ENCODE peak calls at places on chromosomes 4 and X, in four cellular contexts. N is GM12891, I is GM12878, C is prostate gland. W is an unnamed sample.
A peak's percentile ranks its signal among the peaks of the same experiment; 100 is the strongest.

GRCh38 chr4:124631760-124632159 is 80.8 kb downstream of the ANKRD50 start:
- DNase-seq in N (no peak), I (no peak), C (peak; percentile 16), W (peak; percentile 33)

GRCh38 chr4:40150932-40151331 is 45.9 kb upstream of the RHOH start:
- DNase-seq in N (no peak), I (no peak), C (no peak), W (no peak)

GRCh38 chrX:40146471-40147398 is 49.0 kb upstream of the BCOR start:
- DNase-seq in N (no peak), I (no peak), C (no peak), W (no peak)

GRCh38 chr4:116480486-116480990 is 604.8 kb downstream of the TRAM1L1 start:
- DNase-seq in N (no peak), I (no peak), C (no peak), W (no peak)

GRCh38 chr4:21656832-21657231 is 291.7 kb downstream of the KCNIP4 start:
- DNase-seq in N (no peak), I (no peak), C (no peak), W (peak; percentile 3)

GRCh38 chr4:88097301-88097700 is 61.1 kb downstream of the ABCG2 start:
- DNase-seq in N (no peak), I (no peak), C (no peak), W (no peak)

GRCh38 chrX:44876076-44876475 is 3.1 kb downstream of the KDM6A start:
- DNase-seq in N (no peak), I (no peak), C (no peak), W (no peak)

GRCh38 chrX:13647709-13648212 is 5.2 kb upstream of the TCEANC start:
- DNase-seq in N (no peak), I (no peak), C (no peak), W (no peak)

GRCh38 chr4:182729527-182729926 is 187.7 kb downstream of the DCTD start:
- DNase-seq in N (no peak), I (no peak), C (no peak), W (no peak)

GRCh38 chr4:143336828-143337599 is at the start of gene GAB1:
- DNase-seq in N (peak; percentile 48), I (no peak), C (peak; percentile 68), W (peak; percentile 44)
- TF ChIP-seq POLR2A in N (no peak), I (peak; percentile 74), C (peak; percentile 35), W (peak; percentile 45)

DNA sequence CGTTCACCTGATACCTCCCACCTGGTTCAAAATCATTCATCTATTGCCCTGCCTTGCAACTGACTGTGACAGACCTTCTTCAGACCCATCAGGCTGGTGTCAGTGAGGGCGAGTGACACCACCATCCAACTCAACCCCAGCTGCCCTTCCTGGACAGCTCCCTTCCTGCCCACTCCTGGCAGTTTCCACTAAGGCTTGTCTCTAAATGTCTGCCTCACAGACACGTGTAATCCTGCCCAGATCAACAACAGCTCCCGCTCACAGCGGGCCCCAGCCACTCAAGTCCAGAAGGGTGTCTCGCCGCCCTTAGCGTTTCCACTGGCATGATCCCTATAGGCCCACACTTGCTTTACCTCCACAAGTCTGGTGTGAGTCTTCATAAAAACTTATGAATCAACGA is 28.9 kb downstream of the ACSL1 start:
- DNase-seq in N (no peak), I (no peak), C (no peak), W (no peak)
- TF ChIP-seq POLR2A in N (no peak), I (no peak), C (no peak), W (no peak)

GRCh38 chr4:23001478-23001877 is 308.7 kb downstream of the GBA3 start:
- DNase-seq in N (no peak), I (no peak), C (no peak), W (no peak)

GRCh38 chr4:22999419-22999818 is 306.7 kb downstream of the GBA3 start:
- DNase-seq in N (no peak), I (no peak), C (no peak), W (no peak)

DNA sequence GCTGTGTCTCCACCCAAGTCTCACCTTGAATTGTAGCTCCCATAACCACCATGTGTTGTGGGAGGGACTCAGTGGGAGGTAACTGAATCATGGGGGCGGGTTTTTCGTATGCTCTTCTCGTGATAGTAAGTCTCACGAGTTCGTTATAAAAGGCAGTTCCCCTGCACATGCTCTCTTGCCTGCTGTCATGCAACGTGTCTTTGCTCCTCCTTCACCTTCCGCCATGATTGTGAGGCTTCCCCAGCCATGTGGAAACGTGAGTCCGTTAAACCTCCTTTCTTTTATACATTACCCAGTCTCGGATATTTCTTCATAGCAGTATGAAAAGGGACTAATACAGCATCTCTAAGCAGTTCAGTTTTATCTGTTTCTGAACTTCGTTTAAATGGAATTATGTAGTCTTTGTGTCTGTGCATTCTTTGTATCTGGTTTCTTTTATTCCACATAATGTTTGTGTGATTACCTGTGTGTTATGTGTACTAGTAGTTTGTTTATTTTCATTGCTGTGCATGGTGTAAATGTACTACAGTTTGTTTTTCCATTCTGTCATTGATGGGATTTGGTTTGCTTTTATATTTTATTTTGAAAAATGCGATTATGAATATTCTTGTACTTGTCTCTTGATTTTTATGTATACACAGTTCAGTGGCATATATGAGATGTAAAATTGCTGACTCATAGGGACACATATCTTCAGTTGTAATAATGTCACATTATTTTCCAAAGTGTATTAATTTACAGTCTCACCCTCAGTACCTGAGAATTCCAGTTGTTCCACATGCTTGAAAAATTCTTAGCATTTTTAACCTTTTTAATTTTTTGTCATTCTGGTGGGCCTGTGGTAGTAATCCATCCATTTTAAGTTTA is 304.9 kb downstream of the GBA3 start:
- DNase-seq in N (no peak), I (no peak), C (no peak), W (no peak)
- TF ChIP-seq POLR2A in N (no peak), I (no peak), C (no peak), W (no peak)

GRCh38 chr4:76896731-76897521 is 1.0 kb downstream of the SOWAHB start:
- DNase-seq in N (peak; percentile 47), I (no peak), C (peak; percentile 45), W (no peak)
- TF ChIP-seq POLR2A in N (no peak), I (no peak), C (no peak), W (no peak)

GRCh38 chrX:55715847-55716246 is 1.7 kb upstream of the RRAGB start:
- DNase-seq in N (no peak), I (no peak), C (no peak), W (no peak)

GRCh38 chrX:55713635-55714034 is 3.9 kb upstream of the RRAGB start:
- DNase-seq in N (no peak), I (no peak), C (no peak), W (no peak)

GRCh38 chrX:55714111-55714510 is 3.4 kb upstream of the RRAGB start:
- DNase-seq in N (no peak), I (no peak), C (no peak), W (no peak)

GRCh38 chrX:55716937-55717336 is 612 bp upstream of the RRAGB start:
- DNase-seq in N (no peak), I (no peak), C (no peak), W (no peak)

GRCh38 chrX:55717521-55718497 is at the start of gene RRAGB:
- DNase-seq in N (peak; percentile 55), I (peak; percentile 90), C (peak; percentile 94), W (peak; percentile 45)
- TF ChIP-seq POLR2A in N (peak; percentile 60), I (peak; percentile 80), C (peak; percentile 22), W (peak; percentile 32)

DNA sequence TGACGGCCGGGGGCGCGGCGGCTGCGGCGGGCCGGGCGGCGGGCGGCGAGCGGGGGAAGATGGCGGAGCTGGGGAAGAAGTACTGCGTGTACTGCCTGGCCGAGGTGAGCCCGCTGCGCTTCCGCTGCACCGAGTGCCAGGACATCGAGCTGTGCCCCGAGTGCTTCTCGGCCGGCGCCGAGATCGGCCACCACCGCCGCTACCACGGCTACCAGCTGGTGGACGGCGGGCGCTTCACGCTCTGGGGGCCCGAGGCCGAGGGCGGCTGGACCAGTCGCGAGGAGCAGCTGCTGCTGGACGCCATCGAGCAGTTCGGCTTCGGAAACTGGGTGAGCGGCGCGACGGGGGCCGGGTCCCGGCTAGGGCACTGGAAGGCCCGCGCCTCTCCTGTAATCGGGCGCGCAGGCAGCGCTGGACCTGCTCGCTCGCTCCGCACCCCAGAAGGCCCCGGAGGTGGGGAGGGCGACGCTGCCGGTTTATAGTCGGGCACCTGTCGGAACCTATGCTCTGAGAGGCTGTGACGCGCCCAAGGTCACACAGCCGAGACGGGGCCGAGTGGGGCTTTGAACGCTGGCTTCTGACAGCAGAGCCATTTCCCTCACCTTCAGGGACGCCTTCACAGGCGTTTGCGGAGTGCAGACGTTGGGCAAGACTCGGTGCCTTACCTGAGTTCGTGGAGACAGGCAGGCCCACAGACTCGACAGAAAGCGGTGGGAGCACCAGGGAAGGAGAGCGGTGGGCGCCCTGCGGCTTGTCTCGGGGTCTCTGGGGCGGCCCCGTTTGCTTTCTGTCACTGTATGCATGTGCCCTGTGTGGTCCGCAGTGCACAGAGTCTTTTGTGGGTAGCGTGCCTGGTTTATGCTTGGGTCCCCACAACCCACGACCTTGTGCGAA is 596 bp downstream of the TADA2B start:
- DNase-seq in N (peak; percentile 69), I (no peak), C (peak; percentile 12), W (peak; percentile 65)
- TF ChIP-seq POLR2A in N (no peak), I (peak; percentile 73), C (peak; percentile 31), W (peak; percentile 13)

GRCh38 chrX:133921084-133921483 is 64.3 kb downstream of the GPC3 start:
- DNase-seq in N (no peak), I (no peak), C (no peak), W (no peak)

GRCh38 chrX:133913658-133914388 is 71.6 kb downstream of the GPC3 start:
- DNase-seq in N (no peak), I (no peak), C (no peak), W (no peak)

GRCh38 chrX:133918326-133918725 is 67.1 kb downstream of the GPC3 start:
- DNase-seq in N (no peak), I (no peak), C (no peak), W (no peak)

GRCh38 chrX:133913009-133913408 is 72.4 kb downstream of the GPC3 start:
- DNase-seq in N (no peak), I (no peak), C (no peak), W (no peak)

DNA sequence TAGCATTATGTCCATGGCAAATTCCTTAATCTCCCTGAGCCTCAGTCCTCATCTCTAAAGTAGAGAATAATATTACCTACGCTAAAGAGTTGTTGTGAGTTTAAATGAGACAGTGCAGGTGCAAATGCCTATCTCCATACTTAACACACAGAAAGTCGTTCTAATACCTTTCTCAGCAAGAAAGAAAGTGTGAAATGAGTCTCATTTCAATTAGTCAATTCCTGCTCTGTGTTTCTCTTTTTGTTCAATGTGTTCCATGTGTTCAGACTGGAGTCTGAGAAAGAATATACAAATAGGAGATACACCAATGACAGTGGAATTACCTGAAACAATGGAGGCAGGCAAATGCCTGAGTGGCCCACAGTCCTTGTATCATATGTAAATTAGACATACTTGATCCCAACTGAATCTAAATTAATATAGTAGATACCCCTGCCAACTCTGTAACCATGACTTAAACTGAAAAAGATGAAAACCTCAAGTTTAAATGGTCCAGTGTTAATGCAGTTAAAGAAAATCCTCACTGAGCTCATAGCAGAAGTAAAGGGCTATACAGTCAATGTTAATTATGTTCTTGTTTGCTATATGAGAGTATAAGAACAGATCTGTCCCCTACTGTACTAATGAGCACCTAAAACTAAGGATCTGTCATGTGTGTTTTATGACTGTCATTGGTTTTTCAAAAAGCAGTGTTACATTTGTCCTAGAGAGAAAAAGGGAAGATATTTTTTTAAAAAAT is 68.2 kb downstream of the GPC3 start:
- DNase-seq in N (no peak), I (no peak), C (no peak), W (no peak)
- TF ChIP-seq POLR2A in N (no peak), I (no peak), C (no peak), W (no peak)